ENCODE peak calls at places on chromosomes 6 and 20, in seven cellular contexts. N, S, J, H, Q, M and E are unnamed samples.

GRCh38 chr20:20562507-20562906 is 149.9 kb downstream of the RALGAPA2 start:
- DNase-seq in Q (no peak), N (no peak), M (no peak), S (peak), J (no peak), H (no peak), E (no peak)

GRCh38 chr6:47197672-47198640 is 111.7 kb downstream of the TNFRSF21 start:
- DNase-seq in H (no peak), N (no peak), Q (no peak), J (no peak), M (no peak), S (no peak), E (peak)

GRCh38 chr6:28693751-28694443 is 168.2 kb downstream of the GPX5 start:
- DNase-seq in H (no peak), J (no peak), M (no peak), N (no peak), S (no peak), Q (no peak), E (no peak)

GRCh38 chr6:154039231-154039842 is at the start of gene OPRM1:
- DNase-seq in S (no peak), N (peak), Q (peak), H (peak), M (peak), J (peak), E (no peak)

GRCh38 chr6:153129873-153130514 is 1.1 kb downstream of the RGS17 start:
- DNase-seq in H (peak), Q (no peak), M (peak), N (no peak), S (no peak), J (no peak), E (no peak)

GRCh38 chr6:37866590-37867507 is 47.3 kb downstream of the ZFAND3 start:
- DNase-seq in S (no peak), N (no peak), J (no peak), M (no peak), H (no peak), Q (no peak), E (no peak)

GRCh38 chr6:35522660-35523658 is 10.3 kb upstream of the TULP1 start:
- DNase-seq in J (peak), M (peak), S (peak), Q (peak), N (peak), H (peak), E (peak)

GRCh38 chr20:54486583-54486982 is 11.2 kb downstream of the DOK5 start:
- DNase-seq in H (no peak), S (no peak), Q (no peak), N (no peak), M (peak), J (no peak), E (no peak)

GRCh38 chr6:136666041-136666440 is 115.8 kb upstream of the MAP7 start:
- DNase-seq in H (no peak), J (no peak), S (no peak), N (no peak), M (no peak), Q (no peak), E (no peak)

GRCh38 chr20:64264091-64264490 is 8.5 kb downstream of the PCMTD2 start:
- DNase-seq in H (no peak), Q (no peak), N (no peak), J (no peak), M (peak), S (no peak), E (no peak)

GRCh38 chr6:42050897-42051653 is 751 bp downstream of the TAF8 start:
- DNase-seq in M (peak), S (peak), J (no peak), H (no peak), Q (no peak), N (peak), E (no peak)

GRCh38 chr6:87181903-87182302 is 26.5 kb downstream of the ZNF292 start:
- DNase-seq in H (no peak), N (no peak), M (no peak), Q (no peak), S (no peak), J (no peak), E (no peak)

GRCh38 chr6:145506554-145506953 is 228.8 kb downstream of the EPM2A start:
- DNase-seq in S (no peak), H (no peak), J (no peak), N (no peak), Q (no peak), M (peak), E (no peak)

GRCh38 chr6:160911949-160912348 is 79.6 kb upstream of the MAP3K4 start:
- DNase-seq in S (no peak), H (no peak), Q (no peak), M (no peak), N (no peak), J (no peak), E (no peak)

GRCh38 chr6:118896339-118897136 is 2.6 kb downstream of the ASF1A start:
- DNase-seq in N (peak), J (no peak), Q (no peak), M (peak), H (no peak), S (peak), E (peak)

GRCh38 chr6:46584586-46584985 is 68.0 kb downstream of the CYP39A1 start:
- DNase-seq in Q (no peak), N (peak), J (no peak), S (no peak), M (peak), H (no peak), E (no peak)

GRCh38 chr20:24211972-24212371 is 223.4 kb upstream of the GGTLC1 start:
- DNase-seq in S (no peak), M (no peak), H (no peak), N (no peak), J (no peak), Q (no peak), E (no peak)

GRCh38 chr20:31641391-31641790 is 3.7 kb downstream of the COX4I2 start:
- DNase-seq in S (no peak), M (no peak), Q (no peak), H (no peak), J (no peak), N (no peak), E (peak)

GRCh38 chr20:31638317-31638716 is 605 bp downstream of the COX4I2 start:
- DNase-seq in H (no peak), N (no peak), S (no peak), J (no peak), M (no peak), Q (no peak), E (no peak)

GRCh38 chr20:31640259-31640658 is 2.5 kb downstream of the COX4I2 start:
- DNase-seq in H (no peak), S (no peak), N (no peak), M (no peak), J (no peak), Q (no peak), E (no peak)

GRCh38 chr20:31638816-31639215 is 1.1 kb downstream of the COX4I2 start:
- DNase-seq in J (no peak), M (no peak), Q (no peak), H (no peak), S (no peak), N (no peak), E (no peak)

GRCh38 chr20:31637660-31638059 is at the start of gene COX4I2:
- DNase-seq in Q (no peak), H (no peak), S (no peak), M (no peak), N (no peak), J (no peak), E (no peak)
- H3K4me3 ChIP-seq in Q (no peak), H (no peak), S (no peak), M (no peak), N (no peak), J (no peak), E (no peak)

DNA sequence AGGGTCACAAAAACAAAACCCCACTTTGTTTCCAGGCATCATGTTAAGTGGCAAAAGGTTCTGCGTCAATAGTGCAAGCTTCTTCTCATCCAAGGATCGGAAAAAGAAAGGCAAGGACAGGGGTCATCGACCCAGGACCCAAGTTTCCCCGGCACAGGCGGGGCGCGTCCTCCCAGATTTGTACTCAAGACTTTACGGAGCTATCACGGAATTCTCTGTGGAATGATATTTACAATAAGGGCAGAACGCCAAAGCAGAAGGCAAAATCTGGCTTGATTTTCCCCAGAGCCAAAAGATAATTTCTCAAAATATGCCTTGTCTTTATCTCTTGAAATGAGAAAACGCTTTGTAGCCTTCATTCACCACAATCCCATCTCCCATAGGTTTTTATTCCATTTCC is 25.4 kb downstream of the PDE10A start:
- DNase-seq in H (no peak), S (no peak), M (no peak), N (peak), J (no peak), Q (no peak), E (no peak)
- H3K4me3 ChIP-seq in H (no peak), S (no peak), M (no peak), N (peak), J (no peak), Q (no peak), E (no peak)

GRCh38 chr6:162493917-162494316 is 233.6 kb downstream of the PRKN start:
- DNase-seq in Q (no peak), S (no peak), M (no peak), N (no peak), J (no peak), H (no peak), E (no peak)

GRCh38 chr6:162497371-162497770 is 230.2 kb downstream of the PRKN start:
- DNase-seq in S (no peak), Q (no peak), J (no peak), N (no peak), M (peak), H (no peak), E (no peak)

GRCh38 chr6:162489406-162489976 is 238.1 kb downstream of the PRKN start:
- DNase-seq in S (no peak), J (no peak), H (no peak), N (no peak), M (no peak), Q (no peak), E (no peak)

GRCh38 chr6:162488444-162488843 is 239.1 kb downstream of the PRKN start:
- DNase-seq in S (no peak), H (no peak), N (no peak), Q (no peak), J (no peak), M (no peak), E (no peak)

GRCh38 chr6:162491637-162492036 is 235.9 kb downstream of the PRKN start:
- DNase-seq in J (no peak), Q (no peak), H (no peak), M (no peak), N (no peak), S (no peak), E (no peak)
- H3K4me3 ChIP-seq in J (no peak), Q (no peak), H (no peak), M (no peak), N (no peak), S (no peak), E (no peak)

GRCh38 chr20:38164624-38165088 is 414 bp downstream of the TGM2 start:
- DNase-seq in S (no peak), Q (no peak), H (no peak), J (no peak), N (no peak), M (no peak), E (no peak)
- H3K4me3 ChIP-seq in S (no peak), Q (peak), H (no peak), J (peak), N (peak), M (peak), E (no peak)

DNA sequence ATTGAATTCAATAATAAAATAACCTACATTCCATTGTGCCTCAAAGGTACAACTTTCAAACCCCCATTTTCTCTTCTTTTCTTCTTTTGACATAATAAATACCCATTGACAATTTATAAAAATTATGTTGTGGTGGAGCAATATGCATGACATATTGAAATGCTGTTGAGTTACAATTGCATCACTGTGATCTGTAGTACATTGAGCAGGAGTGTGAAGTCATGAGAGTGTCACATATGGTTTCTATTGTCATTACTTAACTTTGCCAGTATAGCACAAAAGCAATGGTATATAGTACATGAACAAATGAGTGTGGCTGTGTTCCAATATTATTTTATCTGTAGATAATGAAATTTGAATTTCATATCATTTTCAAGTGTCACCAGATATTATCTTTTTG is 441.3 kb downstream of the GJA1 start:
- DNase-seq in N (no peak), M (peak), S (no peak), Q (no peak), H (no peak), J (no peak), E (no peak)
- H3K4me3 ChIP-seq in N (no peak), M (no peak), S (no peak), Q (no peak), H (no peak), J (no peak), E (no peak)